ENCODE peak calls at places on chromosome 6, in five cellular contexts. D, A, F, M and N are unnamed samples.

GRCh38 chr6:52390361-52390727 is 28.4 kb downstream of the PAQR8 start:
- DNase-seq in A (no peak), D (no peak), M (peak), F (peak), N (no peak)

GRCh38 chr6:9173229-9173628 is 737.9 kb upstream of the SLC35B3 start:
- DNase-seq in M (no peak), F (no peak), A (no peak), D (no peak), N (no peak)

GRCh38 chr6:34491091-34491430 is 25.2 kb downstream of the PACSIN1 start:
- DNase-seq in M (peak), F (no peak), D (peak), A (peak), N (no peak)

GRCh38 chr6:117908246-117909107 is 1.4 kb downstream of the SLC35F1 start:
- DNase-seq in D (no peak), F (no peak), M (no peak), A (no peak), N (no peak)

GRCh38 chr6:150775400-150775799 is 90.1 kb upstream of the MTHFD1L start:
- DNase-seq in F (peak), A (no peak), D (no peak), M (no peak), N (no peak)

GRCh38 chr6:5084787-5085637 is at the start of gene PPP1R3G:
- DNase-seq in F (no peak), M (no peak), D (peak), A (peak), N (peak)

GRCh38 chr6:132252113-132252512 is 149.2 kb downstream of the MOXD1 start:
- DNase-seq in F (no peak), M (peak), D (no peak), A (no peak), N (no peak)

GRCh38 chr6:35970181-35970580 is 49.3 kb upstream of the SRPK1 start:
- DNase-seq in F (no peak), D (no peak), A (no peak), M (peak), N (no peak)

GRCh38 chr6:52511572-52512151 is 65.2 kb downstream of the TRAM2 start:
- DNase-seq in M (peak), D (no peak), F (no peak), A (no peak), N (no peak)

GRCh38 chr6:158910484-158911075 is 89.4 kb downstream of the RSPH3 start:
- DNase-seq in M (peak), F (no peak), A (no peak), D (no peak), N (no peak)

GRCh38 chr6:10385512-10386132 is 29.3 kb downstream of the TFAP2A start:
- DNase-seq in M (no peak), F (no peak), D (no peak), A (no peak), N (no peak)

GRCh38 chr6:52307900-52308372 is 23.4 kb upstream of the MCM3 start:
- DNase-seq in A (no peak), F (no peak), D (no peak), M (no peak), N (no peak)

GRCh38 chr6:86706449-86706848 is 230.9 kb upstream of the HTR1E start:
- DNase-seq in A (no peak), F (no peak), D (no peak), M (no peak), N (no peak)

GRCh38 chr6:22164236-22164635 is 132.6 kb downstream of the PRL start:
- DNase-seq in F (no peak), M (no peak), D (no peak), A (no peak), N (no peak)

GRCh38 chr6:154732538-154732823 is 735 bp upstream of the SCAF8 start:
- DNase-seq in D (no peak), F (no peak), A (no peak), M (peak), N (no peak)

GRCh38 chr6:119328866-119329806 is 20.4 kb downstream of the MAN1A1 start:
- DNase-seq in F (no peak), A (no peak), M (no peak), D (no peak), N (no peak)
- TF ChIP-seq CTCF in F (no peak), A (no peak), M (no peak), D (no peak), N (no peak)

DNA sequence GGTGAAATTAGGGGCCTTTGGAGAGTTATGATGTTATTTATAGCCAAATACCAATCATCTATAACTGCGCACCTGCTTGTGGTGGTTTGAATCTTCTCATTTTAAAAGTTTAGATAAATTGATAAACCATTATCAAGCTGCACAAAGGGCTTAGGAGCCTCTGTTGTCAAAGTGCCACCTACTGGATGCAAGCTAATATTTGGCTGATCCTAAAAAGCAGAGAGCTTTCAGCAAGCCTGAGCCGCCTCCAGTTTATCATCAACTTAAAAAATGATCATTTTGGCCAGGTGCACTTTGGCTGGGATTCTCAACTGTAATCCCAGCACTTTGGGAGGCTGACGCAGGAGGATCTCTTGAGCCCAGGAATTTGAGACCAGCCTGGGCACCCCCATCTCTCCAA is 58.5 kb upstream of the ATXN1 start:
- DNase-seq in M (peak), A (no peak), F (no peak), D (no peak), N (no peak)
- TF ChIP-seq CTCF in M (peak), A (peak), F (peak), D (peak), N (no peak)

GRCh38 chr6:122890250-122890649 is 101.2 kb downstream of the SMPDL3A start:
- DNase-seq in D (no peak), F (no peak), M (no peak), A (no peak), N (no peak)

GRCh38 chr6:122894791-122895190 is 101.2 kb upstream of the CLVS2 start:
- DNase-seq in A (no peak), D (no peak), F (no peak), M (no peak), N (no peak)
- TF ChIP-seq CTCF in A (no peak), D (no peak), F (no peak), M (no peak), N (no peak)

GRCh38 chr6:81511423-81511822 is 241.1 kb downstream of the TENT5A start:
- DNase-seq in M (no peak), A (no peak), D (no peak), F (no peak), N (no peak)
- TF ChIP-seq CTCF in M (no peak), A (no peak), D (no peak), F (no peak), N (no peak)

GRCh38 chr6:130453230-130453629 is 87.4 kb downstream of the TMEM200A start:
- DNase-seq in M (peak), A (no peak), D (no peak), F (no peak), N (no peak)

GRCh38 chr6:130460934-130461333 is 95.1 kb downstream of the TMEM200A start:
- DNase-seq in A (no peak), M (no peak), F (no peak), D (no peak), N (no peak)

GRCh38 chr6:130459316-130459715 is 93.5 kb downstream of the TMEM200A start:
- DNase-seq in D (no peak), M (no peak), A (no peak), F (no peak), N (no peak)

GRCh38 chr6:130452336-130452735 is 86.5 kb downstream of the TMEM200A start:
- DNase-seq in M (no peak), F (no peak), D (no peak), A (no peak), N (no peak)

GRCh38 chr6:130457605-130458004 is 91.8 kb downstream of the TMEM200A start:
- DNase-seq in D (no peak), M (no peak), A (no peak), F (no peak), N (no peak)
- TF ChIP-seq CTCF in D (no peak), M (no peak), A (no peak), F (no peak), N (no peak)

GRCh38 chr6:6901945-6902344 is 205.8 kb upstream of the RREB1 start:
- DNase-seq in D (no peak), F (no peak), A (no peak), M (no peak), N (no peak)

GRCh38 chr6:6905961-6906518 is 201.7 kb upstream of the RREB1 start:
- DNase-seq in M (no peak), F (no peak), A (no peak), D (no peak), N (no peak)

GRCh38 chr6:6900566-6901204 is 207.1 kb upstream of the RREB1 start:
- DNase-seq in D (no peak), A (no peak), F (no peak), M (peak), N (no peak)

GRCh38 chr6:6897140-6897539 is 210.6 kb upstream of the RREB1 start:
- DNase-seq in A (no peak), M (no peak), F (no peak), D (no peak), N (no peak)

DNA sequence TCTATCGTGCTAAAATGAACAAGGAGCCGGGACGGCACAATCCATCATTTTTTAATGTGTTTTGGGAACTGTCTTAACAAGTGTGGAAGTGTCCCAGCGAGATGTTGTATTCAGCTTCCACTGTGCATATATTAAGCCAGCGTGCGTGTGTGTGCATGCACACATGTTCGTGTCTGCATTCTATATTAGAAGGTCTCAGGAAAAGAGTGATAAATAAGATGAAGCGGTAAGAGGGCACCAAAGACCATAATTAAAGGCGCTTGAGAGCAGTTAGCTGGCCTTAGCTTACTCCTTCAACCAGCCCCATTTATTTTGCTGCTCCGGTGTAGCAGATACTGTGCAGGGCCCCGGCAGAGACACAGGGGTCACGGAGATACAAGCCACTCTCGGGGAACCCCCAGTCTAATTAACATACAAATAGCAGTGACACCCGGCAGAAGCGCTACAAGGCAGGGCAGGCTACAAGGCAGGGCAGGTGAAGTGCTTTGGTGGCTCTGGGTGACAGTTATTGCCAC is 206.5 kb upstream of the RREB1 start:
- DNase-seq in F (no peak), A (no peak), D (no peak), M (no peak), N (no peak)
- TF ChIP-seq CTCF in F (no peak), A (no peak), D (no peak), M (no peak), N (no peak)